ENCODE peak calls at places on chromosomes 6 and 20, in five cellular contexts. I is vagina, D is colonic mucosa, F is tibial artery, C is ovary. T is an unnamed sample.
A peak's percentile ranks its signal among the peaks of the same experiment; 100 is the strongest.

GRCh38 chr6:47464052-47464451 is 13.5 kb upstream of the CD2AP start:
- DNase-seq in I (no peak), D (no peak), F (no peak), C (no peak), T (no peak)

GRCh38 chr6:93183513-93183912 is 235.8 kb downstream of the EPHA7 start:
- DNase-seq in I (no peak), D (no peak), F (no peak), C (no peak), T (no peak)

GRCh38 chr20:3371757-3372156 is 35.7 kb downstream of the DNAAF9 start:
- DNase-seq in I (no peak), D (no peak), F (no peak), C (no peak), T (no peak)

GRCh38 chr6:26611599-26611998 is 14.8 kb downstream of the ABT1 start:
- DNase-seq in I (no peak), D (no peak), F (no peak), C (no peak), T (no peak)

GRCh38 chr6:26366504-26366903 is 1.5 kb downstream of the BTN3A2 start:
- DNase-seq in I (no peak), D (no peak), F (no peak), C (no peak), T (no peak)

GRCh38 chr6:24981385-24981758 is 45.6 kb upstream of the RIPOR2 start:
- DNase-seq in I (no peak), D (no peak), F (no peak), C (no peak), T (no peak)

GRCh38 chr6:26482338-26482737 is 17.8 kb upstream of the BTN1A1 start:
- DNase-seq in I (no peak), D (no peak), F (no peak), C (no peak), T (no peak)

GRCh38 chr20:60000271-60001026 is 42.2 kb downstream of the CDH26 start:
- DNase-seq in I (no peak), D (no peak), F (no peak), C (no peak), T (peak; percentile 40)

GRCh38 chr20:18666803-18667460 is 79.1 kb downstream of the DTD1 start:
- DNase-seq in I (no peak), D (no peak), F (no peak), C (no peak), T (no peak)

GRCh38 chr6:57040011-57040410 is 6.5 kb upstream of the KIAA1586 start:
- DNase-seq in I (no peak), D (no peak), F (no peak), C (no peak), T (no peak)

GRCh38 chr20:4234128-4234527 is 218.8 kb upstream of the RNF24 start:
- DNase-seq in I (no peak), D (no peak), F (peak; percentile 84), C (peak; percentile 65), T (no peak)

GRCh38 chr6:159463440-159463839 is 229.6 kb downstream of the SOD2 start:
- DNase-seq in I (no peak), D (no peak), F (no peak), C (no peak), T (no peak)

GRCh38 chr6:108915258-108915657 is 67.0 kb downstream of the ARMC2 start:
- DNase-seq in I (no peak), D (no peak), F (no peak), C (no peak), T (no peak)

GRCh38 chr6:46329568-46329967 is 158.8 kb upstream of the ENPP5 start:
- DNase-seq in I (no peak), D (no peak), F (no peak), C (no peak), T (no peak)

GRCh38 chr6:29466241-29466640 is 9.3 kb downstream of the OR2H1 start:
- DNase-seq in I (no peak), D (no peak), F (no peak), C (no peak), T (no peak)

GRCh38 chr6:13354331-13355042 is 26.1 kb upstream of the TBC1D7 start:
- DNase-seq in I (no peak), D (no peak), F (no peak), C (no peak), T (no peak)

GRCh38 chr20:62137092-62137384 is 6.2 kb downstream of the PSMA7 start:
- DNase-seq in I (no peak), D (no peak), F (no peak), C (no peak), T (no peak)

GRCh38 chr20:21505810-21506530 is 7.9 kb downstream of the NKX2-2 start:
- DNase-seq in I (no peak), D (peak; percentile 63), F (no peak), C (peak; percentile 56), T (peak; percentile 66)

GRCh38 chr6:140346461-140346860 is 972.0 kb upstream of the CITED2 start:
- DNase-seq in I (no peak), D (no peak), F (no peak), C (peak; percentile 42), T (no peak)

GRCh38 chr20:62977613-62978558 is 25.4 kb downstream of the SLC17A9 start:
- DNase-seq in I (no peak), D (peak; percentile 58), F (no peak), C (no peak), T (no peak)

GRCh38 chr20:64196831-64197418 is 32.7 kb downstream of the MYT1 start:
- DNase-seq in I (no peak), D (no peak), F (no peak), C (no peak), T (no peak)

GRCh38 chr6:169646906-169647567 is 54.8 kb downstream of the WDR27 start:
- DNase-seq in I (no peak), D (no peak), F (no peak), C (no peak), T (no peak)

GRCh38 chr6:56144538-56145324 is 102.6 kb downstream of the COL21A1 start:
- DNase-seq in I (no peak), D (no peak), F (no peak), C (no peak), T (no peak)

GRCh38 chr6:67898875-67899274 is 736.2 kb upstream of the ADGRB3 start:
- DNase-seq in I (no peak), D (no peak), F (no peak), C (no peak), T (no peak)

GRCh38 chr20:5557123-5557522 is 193.1 kb upstream of the SHLD1 start:
- DNase-seq in I (no peak), D (peak; percentile 70), F (no peak), C (no peak), T (no peak)

GRCh38 chr6:147603392-147604081 is 95.0 kb downstream of the SAMD5 start:
- DNase-seq in I (no peak), D (no peak), F (no peak), C (no peak), T (no peak)

GRCh38 chr6:69390125-69390524 is 406.7 kb downstream of the LMBRD1 start:
- DNase-seq in I (no peak), D (no peak), F (no peak), C (no peak), T (no peak)

GRCh38 chr20:18971574-18971973 is 158.0 kb downstream of the SCP2D1 start:
- DNase-seq in I (no peak), D (no peak), F (no peak), C (no peak), T (no peak)

GRCh38 chr6:16644540-16645250 is 116.6 kb downstream of the ATXN1 start:
- DNase-seq in I (no peak), D (no peak), F (no peak), C (no peak), T (no peak)

GRCh38 chr6:156398371-156398770 is 378.8 kb upstream of the ARID1B start:
- DNase-seq in I (no peak), D (no peak), F (no peak), C (no peak), T (no peak)

GRCh38 chr6:111845441-111845871 is 27.8 kb downstream of the FYN start:
- DNase-seq in I (no peak), D (no peak), F (no peak), C (no peak), T (no peak)

GRCh38 chr20:58160451-58161051 is 67.9 kb downstream of the ANKRD60 start:
- DNase-seq in I (no peak), D (no peak), F (no peak), C (peak; percentile 55), T (no peak)

GRCh38 chr20:58150772-58151171 is 77.7 kb downstream of the ANKRD60 start:
- DNase-seq in I (no peak), D (peak; percentile 74), F (no peak), C (peak; percentile 36), T (no peak)

GRCh38 chr20:58154106-58154505 is 74.3 kb downstream of the ANKRD60 start:
- DNase-seq in I (no peak), D (no peak), F (no peak), C (no peak), T (no peak)

GRCh38 chr20:58153121-58153520 is 75.3 kb downstream of the ANKRD60 start:
- DNase-seq in I (no peak), D (no peak), F (no peak), C (peak; percentile 33), T (no peak)

GRCh38 chr20:58155148-58155925 is 73.1 kb downstream of the ANKRD60 start:
- DNase-seq in I (no peak), D (no peak), F (no peak), C (peak; percentile 20), T (no peak)
- TF ChIP-seq CTCF in I (no peak), D (no peak), F (no peak), C (no peak), T (no peak)

GRCh38 chr6:150690681-150691080 is 91.0 kb downstream of the PLEKHG1 start:
- DNase-seq in I (no peak), D (no peak), F (no peak), C (no peak), T (no peak)
- H3K4me3 ChIP-seq in I (no peak overlapping the region), D (no peak overlapping the region), F (no peak overlapping the region), C (no peak overlapping the region), T (no peak overlapping the region)

DNA sequence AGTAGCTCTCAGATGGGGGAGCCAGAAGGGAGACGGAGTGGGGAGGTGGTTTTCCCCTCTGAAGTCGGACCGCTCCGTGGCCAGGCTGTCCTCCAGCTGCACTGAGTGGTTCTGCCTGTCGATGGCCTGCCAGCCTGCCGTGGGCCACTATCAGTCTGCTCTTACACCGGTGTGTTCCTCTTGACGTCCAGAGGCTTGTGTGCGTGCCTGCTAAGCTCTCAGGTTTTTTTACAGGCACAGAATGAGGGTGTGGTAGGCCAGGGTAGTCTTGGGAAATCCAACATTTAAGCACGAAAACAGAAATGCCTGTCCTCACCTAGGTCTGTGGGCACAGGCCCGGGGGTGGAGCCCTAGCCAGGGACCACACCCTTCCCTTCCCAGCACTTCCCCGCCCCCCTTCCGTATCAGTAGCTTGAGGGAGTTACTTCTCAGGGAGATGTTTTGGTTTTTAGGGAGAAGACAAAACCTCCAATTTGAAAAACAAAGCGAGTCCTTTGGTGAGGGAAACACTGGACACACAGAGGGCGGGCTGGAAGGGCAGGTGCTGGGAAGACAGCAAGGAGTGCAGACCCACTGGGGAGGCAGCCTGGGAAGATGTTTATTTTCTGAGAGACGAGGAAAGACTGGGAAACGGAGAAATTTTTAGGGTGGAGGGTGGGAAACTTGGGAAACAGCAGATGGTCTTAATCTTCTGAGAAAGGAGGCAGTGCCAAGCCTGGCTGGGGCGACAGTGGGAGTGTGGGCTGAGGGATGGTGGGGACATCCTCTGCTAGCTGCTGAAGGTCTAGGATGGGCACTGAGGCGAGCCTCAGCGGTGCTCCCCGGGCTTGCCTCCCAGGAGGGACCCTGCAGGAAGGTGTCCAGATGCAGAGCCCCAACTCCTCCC is 106.5 kb downstream of the LY86 start:
- DNase-seq in I (no peak), D (peak; percentile 91), F (no peak), C (peak; percentile 75), T (no peak)
- H3K27ac ChIP-seq in I (peak overlapping the region; percentile 81), D (peak overlapping the region; percentile 92), F (no peak overlapping the region), C (peak overlapping the region; percentile 30), T (peak overlapping the region; percentile 30)

GRCh38 chr20:7108929-7109328 is 341.4 kb downstream of the BMP2 start:
- DNase-seq in I (no peak), D (no peak), F (no peak), C (no peak), T (no peak)

GRCh38 chr20:7113577-7114466 is 346.3 kb downstream of the BMP2 start:
- DNase-seq in I (no peak), D (no peak), F (no peak), C (no peak), T (no peak)
- TF ChIP-seq CTCF in I (no peak), D (no peak), F (no peak), C (no peak), T (no peak)